ENCODE peak calls at places on chromosome 11, in eight cellular contexts. One of them, this sample, is unnamed.

GRCh38 chr11:10201343-10201742 is 92.7 kb downstream of the SBF2 start:
- DNase-seq in cardiac fibroblast: no peak
- DNase-seq in natural killer cell: no peak
- DNase-seq in uterus: no peak
- DNase-seq in B cell: no peak
- DNase-seq in ovary: no peak
- DNase-seq in CD8-positive, alpha-beta T cell: no peak
- DNase-seq in brain microvascular endothelial cell: no peak
- DNase-seq in this sample: no peak

GRCh38 chr11:12184696-12185095 is 74.3 kb downstream of the MICAL2 start:
- DNase-seq in cardiac fibroblast: peak; percentile 56
- DNase-seq in natural killer cell: no peak
- DNase-seq in uterus: no peak
- DNase-seq in B cell: no peak
- DNase-seq in ovary: no peak
- DNase-seq in CD8-positive, alpha-beta T cell: no peak
- DNase-seq in brain microvascular endothelial cell: no peak
- DNase-seq in this sample: no peak

GRCh38 chr11:12291767-12292166 is 85.6 kb upstream of the PARVA start:
- DNase-seq in cardiac fibroblast: no peak
- DNase-seq in natural killer cell: no peak
- DNase-seq in uterus: no peak
- DNase-seq in B cell: no peak
- DNase-seq in ovary: no peak
- DNase-seq in CD8-positive, alpha-beta T cell: no peak
- DNase-seq in brain microvascular endothelial cell: no peak
- DNase-seq in this sample: no peak

GRCh38 chr11:68532719-68533369 is 72.3 kb downstream of the PPP6R3 start:
- DNase-seq in cardiac fibroblast: no peak
- DNase-seq in natural killer cell: no peak
- DNase-seq in uterus: no peak
- DNase-seq in B cell: no peak
- DNase-seq in ovary: no peak
- DNase-seq in CD8-positive, alpha-beta T cell: no peak
- DNase-seq in brain microvascular endothelial cell: no peak
- DNase-seq in this sample: no peak

GRCh38 chr11:73001615-73002014 is 140.5 kb downstream of the FCHSD2 start:
- DNase-seq in cardiac fibroblast: peak; percentile 8
- DNase-seq in natural killer cell: no peak
- DNase-seq in uterus: no peak
- DNase-seq in B cell: no peak
- DNase-seq in ovary: no peak
- DNase-seq in CD8-positive, alpha-beta T cell: no peak
- DNase-seq in brain microvascular endothelial cell: no peak
- DNase-seq in this sample: no peak

GRCh38 chr11:74681686-74682651 is 49.3 kb downstream of the CHRDL2 start:
- DNase-seq in cardiac fibroblast: no peak
- DNase-seq in natural killer cell: no peak
- DNase-seq in uterus: peak; percentile 67
- DNase-seq in B cell: no peak
- DNase-seq in ovary: peak; percentile 24
- DNase-seq in CD8-positive, alpha-beta T cell: no peak
- DNase-seq in brain microvascular endothelial cell: no peak
- DNase-seq in this sample: no peak

GRCh38 chr11:40306938-40307548 is 1152.4 kb downstream of the LRRC4C start:
- DNase-seq in cardiac fibroblast: peak; percentile 61
- DNase-seq in natural killer cell: no peak
- DNase-seq in uterus: no peak
- DNase-seq in B cell: no peak
- DNase-seq in ovary: no peak
- DNase-seq in CD8-positive, alpha-beta T cell: no peak
- DNase-seq in brain microvascular endothelial cell: peak; percentile 59
- DNase-seq in this sample: no peak

GRCh38 chr11:73951797-73952196 is 971 bp downstream of the DNAJB13 start:
- DNase-seq in cardiac fibroblast: no peak
- DNase-seq in natural killer cell: no peak
- DNase-seq in uterus: no peak
- DNase-seq in B cell: no peak
- DNase-seq in ovary: no peak
- DNase-seq in CD8-positive, alpha-beta T cell: no peak
- DNase-seq in brain microvascular endothelial cell: no peak
- DNase-seq in this sample: no peak

GRCh38 chr11:73218106-73218829 is at the start of gene P2RY2:
- DNase-seq in cardiac fibroblast: peak; percentile 27
- DNase-seq in natural killer cell: peak; percentile 24
- DNase-seq in uterus: peak; percentile 27
- DNase-seq in B cell: peak; percentile 71
- DNase-seq in ovary: peak; percentile 52
- DNase-seq in CD8-positive, alpha-beta T cell: peak; percentile 21
- DNase-seq in brain microvascular endothelial cell: no peak
- DNase-seq in this sample: no peak

GRCh38 chr11:47143322-47143721 is 33.4 kb downstream of the ARFGAP2 start:
- DNase-seq in cardiac fibroblast: peak; percentile 78
- DNase-seq in natural killer cell: no peak
- DNase-seq in uterus: no peak
- DNase-seq in B cell: no peak
- DNase-seq in ovary: no peak
- DNase-seq in CD8-positive, alpha-beta T cell: no peak
- DNase-seq in brain microvascular endothelial cell: peak; percentile 57
- DNase-seq in this sample: no peak

GRCh38 chr11:7672960-7673723 is at the start of gene CYB5R2:
- DNase-seq in cardiac fibroblast: peak; percentile 53
- DNase-seq in natural killer cell: no peak
- DNase-seq in uterus: peak; percentile 88
- DNase-seq in B cell: peak; percentile 40
- DNase-seq in ovary: peak; percentile 82
- DNase-seq in CD8-positive, alpha-beta T cell: no peak
- DNase-seq in brain microvascular endothelial cell: no peak
- DNase-seq in this sample: peak; percentile 44

GRCh38 chr11:123076484-123076883 is 14.5 kb upstream of the HSPA8 start:
- DNase-seq in cardiac fibroblast: no peak
- DNase-seq in natural killer cell: no peak
- DNase-seq in uterus: no peak
- DNase-seq in B cell: no peak
- DNase-seq in ovary: no peak
- DNase-seq in CD8-positive, alpha-beta T cell: no peak
- DNase-seq in brain microvascular endothelial cell: no peak
- DNase-seq in this sample: no peak

GRCh38 chr11:1526785-1527184 is 40.2 kb upstream of the MOB2 start:
- DNase-seq in cardiac fibroblast: no peak
- DNase-seq in natural killer cell: no peak
- DNase-seq in uterus: no peak
- DNase-seq in B cell: no peak
- DNase-seq in ovary: no peak
- DNase-seq in CD8-positive, alpha-beta T cell: no peak
- DNase-seq in brain microvascular endothelial cell: no peak
- DNase-seq in this sample: no peak

GRCh38 chr11:104620991-104621390 is 277.3 kb downstream of the CASP12 start:
- DNase-seq in cardiac fibroblast: no peak
- DNase-seq in natural killer cell: no peak
- DNase-seq in uterus: no peak
- DNase-seq in B cell: no peak
- DNase-seq in ovary: no peak
- DNase-seq in CD8-positive, alpha-beta T cell: no peak
- DNase-seq in brain microvascular endothelial cell: no peak
- DNase-seq in this sample: no peak
- TF ChIP-seq CTCF in cardiac fibroblast: no peak
- TF ChIP-seq CTCF in natural killer cell: no peak
- TF ChIP-seq CTCF in uterus: no peak
- TF ChIP-seq CTCF in B cell: no peak
- TF ChIP-seq CTCF in ovary: no peak
- TF ChIP-seq CTCF in CD8-positive, alpha-beta T cell: no peak
- TF ChIP-seq CTCF in brain microvascular endothelial cell: no peak
- TF ChIP-seq CTCF in this sample: no peak

GRCh38 chr11:69643646-69644045 is 2.7 kb downstream of the CCND1 start:
- DNase-seq in cardiac fibroblast: no peak
- DNase-seq in natural killer cell: no peak
- DNase-seq in uterus: no peak
- DNase-seq in B cell: no peak
- DNase-seq in ovary: no peak
- DNase-seq in CD8-positive, alpha-beta T cell: no peak
- DNase-seq in brain microvascular endothelial cell: no peak
- DNase-seq in this sample: no peak

GRCh38 chr11:69641681-69642548 is 959 bp downstream of the CCND1 start:
- DNase-seq in cardiac fibroblast: peak; percentile 29
- DNase-seq in natural killer cell: no peak
- DNase-seq in uterus: no peak
- DNase-seq in B cell: peak; percentile 46
- DNase-seq in ovary: no peak
- DNase-seq in CD8-positive, alpha-beta T cell: no peak
- DNase-seq in brain microvascular endothelial cell: no peak
- DNase-seq in this sample: no peak

GRCh38 chr11:69642549-69642912 is 1.6 kb downstream of the CCND1 start:
- DNase-seq in cardiac fibroblast: no peak
- DNase-seq in natural killer cell: peak; percentile 52
- DNase-seq in uterus: no peak
- DNase-seq in B cell: peak; percentile 74
- DNase-seq in ovary: no peak
- DNase-seq in CD8-positive, alpha-beta T cell: no peak
- DNase-seq in brain microvascular endothelial cell: no peak
- DNase-seq in this sample: no peak

GRCh38 chr11:69644071-69644961 is 3.4 kb downstream of the CCND1 start:
- DNase-seq in cardiac fibroblast: peak; percentile 91
- DNase-seq in natural killer cell: no peak
- DNase-seq in uterus: peak; percentile 65
- DNase-seq in B cell: no peak
- DNase-seq in ovary: peak; percentile 51
- DNase-seq in CD8-positive, alpha-beta T cell: no peak
- DNase-seq in brain microvascular endothelial cell: peak; percentile 70
- DNase-seq in this sample: no peak

DNA sequence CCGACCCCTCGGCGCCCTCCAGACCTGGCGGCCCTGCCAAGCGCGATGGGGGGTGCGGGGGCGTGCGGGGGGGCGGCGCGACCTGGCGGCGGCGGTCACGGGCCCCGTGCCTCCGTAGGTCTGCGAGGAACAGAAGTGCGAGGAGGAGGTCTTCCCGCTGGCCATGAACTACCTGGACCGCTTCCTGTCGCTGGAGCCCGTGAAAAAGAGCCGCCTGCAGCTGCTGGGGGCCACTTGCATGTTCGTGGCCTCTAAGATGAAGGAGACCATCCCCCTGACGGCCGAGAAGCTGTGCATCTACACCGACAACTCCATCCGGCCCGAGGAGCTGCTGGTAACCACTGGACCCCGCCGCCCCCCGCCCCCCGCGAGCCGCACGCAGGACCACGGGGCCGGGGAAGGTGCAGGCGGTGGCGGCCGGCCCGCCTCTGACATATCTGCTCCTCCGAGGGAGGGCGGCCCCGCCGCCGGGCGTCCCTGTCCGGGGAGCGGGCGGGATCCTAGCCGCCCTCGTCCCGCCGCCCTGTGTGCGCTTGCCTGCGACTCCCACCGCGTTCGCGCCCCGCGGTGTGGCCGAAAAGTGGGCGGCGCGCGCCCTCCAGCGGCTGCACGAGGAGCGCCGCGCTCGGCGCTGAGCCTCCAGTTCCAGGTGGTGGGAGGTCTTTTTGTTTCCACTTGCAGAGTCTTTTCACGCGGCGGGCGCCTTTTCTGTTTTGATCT is 2.1 kb downstream of the CCND1 start:
- DNase-seq in cardiac fibroblast: peak; percentile 75
- DNase-seq in natural killer cell: peak; percentile 82
- DNase-seq in uterus: peak; percentile 80
- DNase-seq in B cell: peak; percentile 94
- DNase-seq in ovary: peak; percentile 71
- DNase-seq in CD8-positive, alpha-beta T cell: peak; percentile 80
- DNase-seq in brain microvascular endothelial cell: peak; percentile 55
- DNase-seq in this sample: peak; percentile 36
- TF ChIP-seq CTCF in cardiac fibroblast: peak; percentile 50
- TF ChIP-seq CTCF in natural killer cell: peak; percentile 96
- TF ChIP-seq CTCF in uterus: peak; percentile 98
- TF ChIP-seq CTCF in B cell: peak; percentile 97
- TF ChIP-seq CTCF in ovary: peak; percentile 86
- TF ChIP-seq CTCF in CD8-positive, alpha-beta T cell: peak; percentile 97
- TF ChIP-seq CTCF in brain microvascular endothelial cell: peak; percentile 69
- TF ChIP-seq CTCF in this sample: peak; percentile 56

DNA sequence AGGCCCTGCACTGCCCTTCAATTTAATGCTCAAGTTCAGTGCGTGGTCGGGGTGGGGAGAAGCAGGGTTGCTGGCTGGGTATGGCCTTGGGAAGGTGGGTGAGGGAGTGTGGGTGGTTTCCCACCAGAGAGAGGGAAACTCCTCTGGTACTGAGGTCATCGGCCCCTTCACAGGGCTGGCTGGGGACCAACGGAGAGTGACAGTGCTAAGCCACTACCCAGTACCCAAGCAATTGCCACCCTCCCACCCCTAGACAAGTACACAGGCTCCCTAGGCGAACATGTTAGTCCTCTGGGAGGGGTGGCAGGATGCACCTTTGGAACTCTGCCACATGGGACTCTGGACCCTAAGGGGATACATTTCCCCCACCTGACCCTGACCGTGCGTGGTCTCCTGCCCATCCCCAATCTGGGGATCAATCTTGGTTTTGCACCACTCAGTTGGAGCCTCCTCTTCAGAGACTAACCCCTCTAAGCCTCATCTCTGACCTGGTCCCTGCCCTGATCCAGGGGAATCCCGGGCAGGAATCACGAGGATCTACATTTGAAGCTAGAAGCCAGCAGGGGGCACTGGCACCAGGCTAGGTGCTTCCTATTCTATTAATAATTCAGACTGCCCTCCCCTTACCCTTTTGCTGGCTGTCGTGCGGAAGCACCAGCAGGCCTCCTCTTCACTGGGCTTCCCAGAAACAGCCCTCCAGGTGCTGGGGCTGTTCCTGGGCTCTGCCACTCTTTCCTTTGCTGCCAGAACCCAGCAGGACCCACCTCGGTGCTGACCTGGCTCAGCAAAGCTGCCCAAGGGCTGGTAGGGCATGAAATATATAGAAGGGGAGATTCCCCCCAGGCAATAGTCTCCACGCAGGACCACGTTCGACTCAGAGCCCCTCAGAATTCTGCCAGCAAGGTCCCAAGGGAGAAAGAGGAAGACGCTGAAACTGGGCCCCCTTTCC is 377.7 kb downstream of the TENM4 start:
- DNase-seq in cardiac fibroblast: peak; percentile 37
- DNase-seq in natural killer cell: no peak
- DNase-seq in uterus: no peak
- DNase-seq in B cell: no peak
- DNase-seq in ovary: no peak
- DNase-seq in CD8-positive, alpha-beta T cell: no peak
- DNase-seq in brain microvascular endothelial cell: peak; percentile 42
- DNase-seq in this sample: no peak
- TF ChIP-seq CTCF in cardiac fibroblast: peak; percentile 42
- TF ChIP-seq CTCF in natural killer cell: no peak
- TF ChIP-seq CTCF in uterus: no peak
- TF ChIP-seq CTCF in B cell: no peak
- TF ChIP-seq CTCF in ovary: no peak
- TF ChIP-seq CTCF in CD8-positive, alpha-beta T cell: no peak
- TF ChIP-seq CTCF in brain microvascular endothelial cell: peak; percentile 75
- TF ChIP-seq CTCF in this sample: no peak

GRCh38 chr11:83971063-83971462 is 684.9 kb upstream of the CCDC90B start:
- DNase-seq in cardiac fibroblast: peak; percentile 22
- DNase-seq in natural killer cell: no peak
- DNase-seq in uterus: no peak
- DNase-seq in B cell: no peak
- DNase-seq in ovary: no peak
- DNase-seq in CD8-positive, alpha-beta T cell: no peak
- DNase-seq in brain microvascular endothelial cell: no peak
- DNase-seq in this sample: no peak
- TF ChIP-seq CTCF in cardiac fibroblast: no peak
- TF ChIP-seq CTCF in natural killer cell: no peak
- TF ChIP-seq CTCF in uterus: no peak
- TF ChIP-seq CTCF in B cell: no peak
- TF ChIP-seq CTCF in ovary: no peak
- TF ChIP-seq CTCF in CD8-positive, alpha-beta T cell: no peak
- TF ChIP-seq CTCF in brain microvascular endothelial cell: no peak
- TF ChIP-seq CTCF in this sample: no peak